ENCODE peak calls at places on chromosomes 16 and 17, in four cellular contexts. One of them, this sample, is unnamed.

GRCh38 chr16:84308120-84308519 is 13.4 kb downstream of the WFDC1 start:
- DNase-seq in fibroblast of villous mesenchyme: peak; percentile 53
- DNase-seq in cardiac muscle cell: peak; percentile 62
- DNase-seq in heart left ventricle: peak; percentile 24
- DNase-seq in this sample: no peak

GRCh38 chr16:56245197-56245596 is 53.9 kb downstream of the GNAO1 start:
- DNase-seq in cardiac muscle cell: no peak
- DNase-seq in fibroblast of villous mesenchyme: no peak
- DNase-seq in heart left ventricle: no peak
- DNase-seq in this sample: peak; percentile 20

GRCh38 chr17:78678220-78678554 is 101.0 kb upstream of the DNAH17 start:
- DNase-seq in fibroblast of villous mesenchyme: no peak
- DNase-seq in heart left ventricle: no peak
- DNase-seq in cardiac muscle cell: no peak
- DNase-seq in this sample: no peak

GRCh38 chr17:36741019-36741902 is 139.9 kb downstream of the MRM1 start:
- DNase-seq in cardiac muscle cell: no peak
- DNase-seq in fibroblast of villous mesenchyme: no peak
- DNase-seq in heart left ventricle: no peak
- DNase-seq in this sample: no peak

GRCh38 chr16:66357523-66357928 is 9.0 kb upstream of the CDH5 start:
- DNase-seq in fibroblast of villous mesenchyme: peak; percentile 78
- DNase-seq in cardiac muscle cell: peak; percentile 90
- DNase-seq in heart left ventricle: peak; percentile 72
- DNase-seq in this sample: peak; percentile 52

GRCh38 chr17:16915752-16916556 is 56.0 kb downstream of the TNFRSF13B start:
- DNase-seq in cardiac muscle cell: peak; percentile 57
- DNase-seq in fibroblast of villous mesenchyme: peak; percentile 35
- DNase-seq in heart left ventricle: no peak
- DNase-seq in this sample: no peak

GRCh38 chr16:89172171-89172900 is 788 bp downstream of the CDH15 start:
- DNase-seq in fibroblast of villous mesenchyme: no peak
- DNase-seq in heart left ventricle: no peak
- DNase-seq in cardiac muscle cell: no peak
- DNase-seq in this sample: no peak

GRCh38 chr17:78853926-78854394 is 13.3 kb upstream of the USP36 start:
- DNase-seq in fibroblast of villous mesenchyme: peak; percentile 45
- DNase-seq in heart left ventricle: no peak
- DNase-seq in cardiac muscle cell: no peak
- DNase-seq in this sample: no peak

GRCh38 chr16:85395913-85396878 is 216.9 kb upstream of the GSE1 start:
- DNase-seq in heart left ventricle: no peak
- DNase-seq in cardiac muscle cell: peak; percentile 48
- DNase-seq in fibroblast of villous mesenchyme: peak; percentile 50
- DNase-seq in this sample: no peak

GRCh38 chr17:55601874-55602364 is 90.7 kb upstream of the SMIM36 start:
- DNase-seq in heart left ventricle: no peak
- DNase-seq in cardiac muscle cell: peak; percentile 79
- DNase-seq in fibroblast of villous mesenchyme: peak; percentile 66
- DNase-seq in this sample: no peak

GRCh38 chr16:88331989-88332920 is 50.5 kb upstream of the ZNF469 start:
- DNase-seq in fibroblast of villous mesenchyme: peak; percentile 99
- DNase-seq in cardiac muscle cell: peak; percentile 99
- DNase-seq in heart left ventricle: no peak
- DNase-seq in this sample: peak; percentile 99

GRCh38 chr16:17161034-17161433 is 309.7 kb downstream of the XYLT1 start:
- DNase-seq in cardiac muscle cell: no peak
- DNase-seq in heart left ventricle: no peak
- DNase-seq in fibroblast of villous mesenchyme: no peak
- DNase-seq in this sample: no peak

GRCh38 chr16:85675528-85675927 is 13.2 kb downstream of the GINS2 start:
- DNase-seq in heart left ventricle: no peak
- DNase-seq in cardiac muscle cell: peak; percentile 55
- DNase-seq in fibroblast of villous mesenchyme: peak; percentile 40
- DNase-seq in this sample: no peak

GRCh38 chr17:32136856-32137255 is 5.4 kb upstream of the RHOT1 start:
- DNase-seq in fibroblast of villous mesenchyme: no peak
- DNase-seq in heart left ventricle: no peak
- DNase-seq in cardiac muscle cell: peak; percentile 17
- DNase-seq in this sample: no peak

GRCh38 chr16:59633996-59634579 is 900.0 kb upstream of the GOT2 start:
- DNase-seq in heart left ventricle: no peak
- DNase-seq in fibroblast of villous mesenchyme: peak; percentile 35
- DNase-seq in cardiac muscle cell: peak; percentile 50
- DNase-seq in this sample: peak; percentile 30

GRCh38 chr17:40827746-40828453 is 5.5 kb upstream of the KRT10 start:
- DNase-seq in fibroblast of villous mesenchyme: peak; percentile 10
- DNase-seq in heart left ventricle: no peak
- DNase-seq in cardiac muscle cell: peak; percentile 35
- DNase-seq in this sample: no peak

GRCh38 chr17:46795379-46795952 is 23.0 kb downstream of the WNT3 start:
- DNase-seq in heart left ventricle: no peak
- DNase-seq in cardiac muscle cell: no peak
- DNase-seq in fibroblast of villous mesenchyme: peak; percentile 30
- DNase-seq in this sample: no peak

GRCh38 chr16:11742041-11742535 is 569 bp downstream of the TXNDC11 start:
- DNase-seq in heart left ventricle: peak; percentile 40
- DNase-seq in cardiac muscle cell: no peak
- DNase-seq in fibroblast of villous mesenchyme: no peak
- DNase-seq in this sample: no peak

GRCh38 chr16:53457670-53458069 is 23.4 kb downstream of the RBL2 start:
- DNase-seq in fibroblast of villous mesenchyme: no peak
- DNase-seq in heart left ventricle: no peak
- DNase-seq in cardiac muscle cell: no peak
- DNase-seq in this sample: no peak

GRCh38 chr17:31061678-31062077 is 33.1 kb upstream of the NF1 start:
- DNase-seq in cardiac muscle cell: no peak
- DNase-seq in heart left ventricle: no peak
- DNase-seq in fibroblast of villous mesenchyme: no peak
- DNase-seq in this sample: no peak

GRCh38 chr16:49491736-49492089 is 118.1 kb downstream of the C16orf78 start:
- DNase-seq in heart left ventricle: peak; percentile 53
- DNase-seq in fibroblast of villous mesenchyme: no peak
- DNase-seq in cardiac muscle cell: no peak
- DNase-seq in this sample: no peak

GRCh38 chr17:45270828-45271418 is 9.0 kb upstream of the SPATA32 start:
- DNase-seq in fibroblast of villous mesenchyme: no peak
- DNase-seq in heart left ventricle: no peak
- DNase-seq in cardiac muscle cell: peak; percentile 18
- DNase-seq in this sample: no peak

GRCh38 chr16:330746-331145 is 21.8 kb downstream of the AXIN1 start:
- DNase-seq in cardiac muscle cell: no peak
- DNase-seq in heart left ventricle: no peak
- DNase-seq in fibroblast of villous mesenchyme: peak; percentile 34
- DNase-seq in this sample: no peak

GRCh38 chr16:50316102-50316847 is 49.9 kb downstream of the ADCY7 start:
- DNase-seq in fibroblast of villous mesenchyme: no peak
- DNase-seq in cardiac muscle cell: no peak
- DNase-seq in heart left ventricle: no peak
- DNase-seq in this sample: no peak

GRCh38 chr17:77140878-77141767 is at the start of gene SEC14L1:
- DNase-seq in heart left ventricle: peak; percentile 47
- DNase-seq in cardiac muscle cell: peak; percentile 33
- DNase-seq in fibroblast of villous mesenchyme: peak; percentile 30
- DNase-seq in this sample: no peak

GRCh38 chr17:81291662-81292061 is 3.4 kb downstream of the SLC38A10 start:
- DNase-seq in cardiac muscle cell: peak; percentile 55
- DNase-seq in heart left ventricle: peak; percentile 62
- DNase-seq in fibroblast of villous mesenchyme: peak; percentile 64
- DNase-seq in this sample: no peak
- TF ChIP-seq CTCF in cardiac muscle cell: peak; percentile 59
- TF ChIP-seq CTCF in heart left ventricle: peak; percentile 81
- TF ChIP-seq CTCF in fibroblast of villous mesenchyme: peak; percentile 77
- TF ChIP-seq CTCF in this sample: peak; percentile 67

DNA sequence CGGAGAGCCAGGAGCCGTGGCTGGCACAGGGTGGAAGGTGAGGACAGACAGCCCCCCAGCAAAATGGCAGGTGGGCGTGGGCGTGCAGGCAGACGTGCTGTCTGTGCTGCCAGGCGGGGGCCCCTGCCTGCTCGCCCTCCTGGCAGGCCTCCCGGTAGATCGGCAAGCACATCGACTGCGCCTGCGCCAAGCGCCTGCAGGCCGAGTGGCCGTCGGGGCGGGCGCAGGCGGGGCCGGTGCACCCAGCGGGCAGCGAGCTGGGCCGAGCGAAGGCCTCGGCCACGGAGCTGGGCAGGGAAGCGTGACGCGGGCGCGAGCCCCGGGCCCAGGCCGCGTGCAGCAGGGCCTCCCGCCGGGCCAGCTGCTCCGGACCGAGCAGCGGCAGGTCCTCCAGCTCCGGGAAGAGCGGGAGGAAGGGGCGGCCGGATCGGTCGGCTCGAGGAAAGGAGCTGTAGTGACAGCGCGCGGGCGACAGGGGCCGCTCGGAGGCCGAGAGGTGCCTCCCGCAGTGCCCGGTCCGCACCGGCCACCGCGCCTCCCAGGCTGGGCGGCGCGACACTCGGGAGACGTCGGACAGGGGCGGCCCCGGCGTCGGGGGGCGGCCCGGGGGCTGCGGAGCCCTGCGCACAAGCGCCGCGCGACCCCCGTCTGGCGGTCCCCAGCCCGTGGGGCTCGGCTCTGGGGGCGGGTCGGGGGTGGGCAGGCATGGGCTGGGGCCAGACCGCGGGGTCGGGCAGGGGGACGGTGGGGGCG is 16.9 kb downstream of the GRIN2C start:
- DNase-seq in cardiac muscle cell: peak; percentile 73
- DNase-seq in heart left ventricle: peak; percentile 76
- DNase-seq in fibroblast of villous mesenchyme: peak; percentile 57
- DNase-seq in this sample: no peak
- TF ChIP-seq CTCF in cardiac muscle cell: peak; percentile 38
- TF ChIP-seq CTCF in heart left ventricle: peak; percentile 72
- TF ChIP-seq CTCF in fibroblast of villous mesenchyme: peak; percentile 49
- TF ChIP-seq CTCF in this sample: peak; percentile 39

DNA sequence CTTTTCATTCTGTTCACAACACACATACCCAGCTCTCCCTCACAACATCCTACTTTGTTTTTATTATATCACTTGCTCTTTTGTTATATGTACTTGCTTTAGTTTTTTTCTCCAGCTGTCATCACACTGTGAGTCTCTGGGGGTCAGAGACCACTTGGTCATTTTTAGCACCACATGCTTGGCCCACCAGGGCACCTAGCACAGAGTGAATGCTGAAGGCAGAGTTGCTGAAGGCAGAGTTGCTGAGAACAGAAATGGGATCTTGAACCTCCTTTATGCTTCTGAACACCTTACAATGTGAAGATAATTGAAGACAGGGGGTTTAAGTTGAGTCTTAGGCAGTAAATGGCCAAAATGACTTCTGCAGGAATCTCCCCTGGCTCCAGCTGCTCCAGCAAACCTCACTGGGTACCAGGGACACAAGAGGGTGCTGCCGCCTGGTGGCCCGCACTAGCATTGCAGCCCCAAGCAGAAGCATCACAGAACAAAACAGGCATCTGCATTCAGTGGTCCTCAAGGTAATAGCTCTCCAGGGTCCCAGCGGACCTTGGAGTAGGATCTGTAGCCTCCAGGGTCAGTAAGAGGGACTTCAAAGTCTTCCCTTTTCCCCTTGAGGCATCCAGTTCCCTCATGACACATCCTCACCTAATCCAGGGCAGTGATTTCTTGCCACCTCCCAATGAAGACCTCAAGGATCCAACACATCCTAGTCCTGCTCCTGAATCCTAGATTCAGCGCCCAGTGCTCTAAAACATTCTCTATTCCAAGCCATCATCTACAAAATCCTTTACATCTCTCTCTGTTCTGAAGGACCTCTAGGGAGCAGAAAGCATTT is 1972.6 kb downstream of the TP53TG3F start:
- DNase-seq in fibroblast of villous mesenchyme: no peak
- DNase-seq in heart left ventricle: no peak
- DNase-seq in cardiac muscle cell: no peak
- DNase-seq in this sample: no peak
- TF ChIP-seq CTCF in fibroblast of villous mesenchyme: no peak
- TF ChIP-seq CTCF in heart left ventricle: peak; percentile 49
- TF ChIP-seq CTCF in cardiac muscle cell: no peak
- TF ChIP-seq CTCF in this sample: no peak

DNA sequence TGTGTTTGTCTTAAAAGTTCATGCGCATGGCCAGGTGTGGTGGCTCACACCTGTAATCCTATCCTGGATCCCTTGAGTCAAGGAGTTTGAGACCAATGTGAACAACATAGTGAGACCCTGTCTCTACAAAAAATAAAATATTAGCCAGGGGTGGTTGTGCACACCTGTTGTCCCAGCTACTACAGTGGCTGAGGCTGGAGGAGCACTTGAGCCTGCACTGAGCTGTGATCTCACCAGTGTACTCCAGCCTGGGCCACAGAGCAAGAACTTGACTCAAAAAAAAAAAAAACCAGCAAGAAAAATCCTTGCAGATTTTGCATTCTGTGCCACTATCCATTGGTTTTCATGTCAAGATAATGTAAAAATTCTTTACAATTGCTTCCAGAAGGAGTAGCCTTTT is 8.2 kb downstream of the KSR1 start:
- DNase-seq in cardiac muscle cell: no peak
- DNase-seq in fibroblast of villous mesenchyme: no peak
- DNase-seq in heart left ventricle: no peak
- DNase-seq in this sample: no peak
- TF ChIP-seq CTCF in cardiac muscle cell: no peak
- TF ChIP-seq CTCF in fibroblast of villous mesenchyme: no peak
- TF ChIP-seq CTCF in heart left ventricle: no peak
- TF ChIP-seq CTCF in this sample: no peak